ENCODE peak calls at places on chromosomes 5 and 9, in five cellular contexts. W is K562, M is H1, K is SK-N-SH, F is HCT116. G is an unnamed sample.
A peak's percentile ranks its signal among the peaks of the same experiment; 100 is the strongest.

GRCh38 chr5:82105457-82105856 is 133.6 kb downstream of the ATG10 start:
- DNase-seq in W (no peak), M (no peak), K (no peak), F (no peak), G (no peak)

GRCh38 chr5:52771343-52772039 is 16.2 kb upstream of the ITGA1 start:
- DNase-seq in W (no peak), M (no peak), K (no peak), F (no peak), G (no peak)

GRCh38 chr9:124593080-124594058 is 86.2 kb upstream of the NR5A1 start:
- DNase-seq in W (peak; percentile 42), M (peak; percentile 71), K (no peak), F (no peak), G (no peak)

GRCh38 chr9:80796662-80797426 is 892.5 kb downstream of the TLE1 start:
- DNase-seq in W (no peak), M (no peak), K (no peak), F (no peak), G (no peak)

GRCh38 chr9:27369591-27369990 is 72.6 kb upstream of the EQTN start:
- DNase-seq in W (no peak), M (no peak), K (no peak), F (no peak), G (no peak)

GRCh38 chr5:122415481-122416120 is 103.6 kb downstream of the SNCAIP start:
- DNase-seq in W (peak; percentile 22), M (peak; percentile 54), K (peak; percentile 55), F (peak; percentile 38), G (peak; percentile 24)

GRCh38 chr5:110957934-110958333 is 113.6 kb upstream of the TSLP start:
- DNase-seq in W (no peak), M (no peak), K (no peak), F (no peak), G (no peak)

GRCh38 chr9:97985058-97985861 is 2.1 kb downstream of the ANP32B start:
- DNase-seq in W (peak; percentile 29), M (no peak), K (no peak), F (no peak), G (no peak)

GRCh38 chr5:142894749-142895148 is 124.6 kb downstream of the ARHGAP26 start:
- DNase-seq in W (no peak), M (no peak), K (no peak), F (no peak), G (no peak)

GRCh38 chr9:20529837-20530236 is 92.5 kb downstream of the MLLT3 start:
- DNase-seq in W (no peak), M (no peak), K (no peak), F (no peak), G (no peak)

GRCh38 chr5:110631236-110631635 is 95.2 kb downstream of the TMEM232 start:
- DNase-seq in W (no peak), M (no peak), K (no peak), F (no peak), G (no peak)

GRCh38 chr5:42514759-42515158 is 91.5 kb downstream of the GHR start:
- DNase-seq in W (no peak), M (no peak), K (no peak), F (no peak), G (no peak)

GRCh38 chr5:10527281-10527950 is 36.5 kb upstream of the ANKRD33B start:
- DNase-seq in W (no peak), M (no peak), K (no peak), F (no peak), G (no peak)

GRCh38 chr9:126276056-126276728 is 50.4 kb upstream of the MVB12B start:
- DNase-seq in W (no peak), M (no peak), K (peak; percentile 65), F (no peak), G (no peak)

GRCh38 chr5:57824047-57824446 is 341.4 kb upstream of the ACTBL2 start:
- DNase-seq in W (no peak), M (no peak), K (no peak), F (peak; percentile 95), G (no peak)

GRCh38 chr5:151855701-151856100 is 69.0 kb downstream of the GLRA1 start:
- DNase-seq in W (no peak), M (no peak), K (no peak), F (no peak), G (no peak)

GRCh38 chr9:112242147-112242804 is 67.2 kb upstream of the SUSD1 start:
- DNase-seq in W (no peak), M (no peak), K (no peak), F (no peak), G (no peak)

GRCh38 chr9:136004712-136005111 is 43.5 kb upstream of the UBAC1 start:
- DNase-seq in W (no peak), M (no peak), K (no peak), F (no peak), G (no peak)

GRCh38 chr9:109739760-109740159 is 40.2 kb upstream of the PALM2AKAP2 start:
- DNase-seq in W (no peak), M (no peak), K (no peak), F (no peak), G (no peak)

GRCh38 chr5:146516151-146516475 is at the start of gene GPR151:
- DNase-seq in W (no peak), M (no peak), K (no peak), F (no peak), G (no peak)

GRCh38 chr5:179998485-179998884 is 73.1 kb downstream of the RNF130 start:
- DNase-seq in W (no peak), M (no peak), K (no peak), F (no peak), G (no peak)

GRCh38 chr9:79656127-79656526 is 84.4 kb downstream of the TLE4 start:
- DNase-seq in W (no peak), M (no peak), K (peak; percentile 54), F (no peak), G (no peak)

GRCh38 chr9:22119537-22120167 is 110.5 kb upstream of the CDKN2B start:
- DNase-seq in W (no peak), M (no peak), K (peak; percentile 8), F (no peak), G (no peak)

GRCh38 chr5:35067985-35068384 is 20.2 kb upstream of the AGXT2 start:
- DNase-seq in W (no peak), M (no peak), K (no peak), F (no peak), G (no peak)

GRCh38 chr5:16774806-16775205 is 158.0 kb upstream of the RETREG1 start:
- DNase-seq in W (no peak), M (no peak), K (no peak), F (no peak), G (no peak)

GRCh38 chr5:126334755-126335154 is 88.5 kb upstream of the GRAMD2B start:
- DNase-seq in W (no peak), M (no peak), K (no peak), F (no peak), G (no peak)

GRCh38 chr9:135909371-135909770 is 2.0 kb upstream of the CAMSAP1 start:
- DNase-seq in W (no peak), M (no peak), K (no peak), F (no peak), G (no peak)

GRCh38 chr5:141558150-141558549 is 60.6 kb downstream of the DIAPH1 start:
- DNase-seq in W (no peak), M (no peak), K (no peak), F (no peak), G (no peak)

GRCh38 chr5:141560141-141560540 is 58.7 kb downstream of the DIAPH1 start:
- DNase-seq in W (no peak), M (no peak), K (no peak), F (no peak), G (no peak)

GRCh38 chr5:141557681-141558136 is 61.1 kb downstream of the DIAPH1 start:
- DNase-seq in W (peak; percentile 50), M (peak; percentile 82), K (peak; percentile 69), F (peak; percentile 95), G (peak; percentile 82)

GRCh38 chr5:141559481-141559880 is 59.3 kb downstream of the DIAPH1 start:
- DNase-seq in W (no peak), M (no peak), K (no peak), F (no peak), G (no peak)

DNA sequence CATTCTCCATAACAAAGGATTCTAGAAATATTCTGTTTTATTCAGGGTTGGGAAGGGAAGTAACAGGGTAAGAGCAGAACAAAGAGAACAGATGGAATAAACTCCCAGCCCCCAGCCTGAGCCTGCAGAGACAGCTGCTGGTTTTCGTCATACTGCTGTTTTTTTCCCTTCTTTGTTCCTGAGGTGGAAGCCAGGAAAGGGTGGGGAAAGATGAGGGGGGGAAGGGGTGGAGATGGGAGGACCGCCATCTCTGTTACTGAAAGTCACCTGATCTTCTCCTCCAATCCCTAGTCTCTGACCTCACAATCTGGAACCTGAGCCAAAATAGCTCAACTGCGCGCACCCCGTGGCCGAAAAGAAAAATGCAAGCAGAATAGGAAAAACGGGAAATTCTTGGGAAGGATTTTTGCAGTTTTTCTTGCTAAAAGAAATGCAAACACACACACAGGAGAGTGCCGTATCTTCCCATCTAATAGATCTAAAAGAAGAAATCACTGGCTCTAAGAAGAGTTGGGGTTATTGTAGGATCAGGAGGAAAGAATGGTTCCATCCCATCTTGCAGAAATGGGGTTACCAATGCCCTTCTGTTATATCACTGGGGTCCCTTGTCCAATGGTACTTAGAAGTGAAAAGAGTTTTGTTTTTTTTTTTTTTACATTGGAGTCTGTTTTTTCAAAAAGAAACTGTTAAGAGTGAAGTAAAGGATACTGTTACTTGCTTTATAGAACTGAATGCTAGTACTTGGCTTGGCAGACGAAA is 57.9 kb downstream of the DIAPH1 start:
- DNase-seq in W (peak; percentile 28), M (peak; percentile 84), K (peak; percentile 68), F (peak; percentile 59), G (no peak)
- TF ChIP-seq SIN3A in W (no peak), M (no peak), K (peak; percentile 15), F (no peak), G (no peak)

DNA sequence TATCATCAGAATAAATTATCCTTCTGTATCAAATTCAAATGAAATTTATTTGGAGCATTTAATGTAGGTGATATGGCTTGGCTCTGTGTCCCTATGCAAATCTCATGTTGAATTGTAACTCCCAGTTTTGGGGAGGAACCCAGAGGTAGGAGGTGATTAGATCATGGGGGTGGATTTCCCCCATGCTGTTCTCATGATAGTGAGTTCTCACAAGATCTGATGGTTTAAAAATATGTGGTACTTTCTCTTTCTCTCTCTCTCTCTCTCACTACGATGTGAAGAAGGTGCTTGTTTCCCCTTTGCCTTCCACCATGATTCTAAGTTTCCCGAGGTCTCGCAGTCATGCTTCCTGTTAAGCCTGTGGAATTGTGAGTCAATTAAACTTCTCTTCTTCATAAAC is 678.4 kb upstream of the RGMB start:
- DNase-seq in W (no peak), M (no peak), K (no peak), F (no peak), G (no peak)
- H3K27ac ChIP-seq in W (no peak overlapping the region), M (no peak overlapping the region), K (no peak overlapping the region), F (no peak overlapping the region), G (no peak overlapping the region)

GRCh38 chr5:157549283-157549629 is 26.3 kb downstream of the ADAM19 start:
- DNase-seq in W (no peak), M (no peak), K (no peak), F (no peak), G (no peak)

GRCh38 chr5:157546456-157547100 is 29.0 kb downstream of the ADAM19 start:
- DNase-seq in W (no peak), M (no peak), K (no peak), F (no peak), G (no peak)

GRCh38 chr5:157548513-157549282 is 26.9 kb downstream of the ADAM19 start:
- DNase-seq in W (no peak), M (no peak), K (no peak), F (no peak), G (no peak)

GRCh38 chr5:157549954-157550549 is 25.5 kb downstream of the ADAM19 start:
- DNase-seq in W (no peak), M (no peak), K (no peak), F (no peak), G (no peak)

GRCh38 chr5:157547909-157548512 is 27.6 kb downstream of the ADAM19 start:
- DNase-seq in W (no peak), M (no peak), K (no peak), F (no peak), G (no peak)
- H3K4me3 ChIP-seq in W (no peak overlapping the region), M (no peak overlapping the region), K (no peak overlapping the region), F (no peak overlapping the region), G (no peak overlapping the region)

GRCh38 chr5:54443264-54443663 is 12.2 kb upstream of the HSPB3 start:
- DNase-seq in W (peak; percentile 22), M (no peak), K (peak; percentile 40), F (peak; percentile 8), G (no peak)
- TF ChIP-seq SIN3A in W (no peak), M (no peak), K (no peak), F (no peak), G (no peak)

G was measured in Panc1.